ENCODE peak calls at places on chromosomes 5 and 9, in nine cellular contexts. W is body of pancreas, U is thyroid gland, V is ovary, F is tibial nerve, G is uterus, N is Peyer's patch, X is heart left ventricle, H is A549. A is an unnamed sample.

GRCh38 chr5:74993743-74994142 is 58.6 kb downstream of the GCNT4 start:
- DNase-seq in W (peak), U (no peak), V (no peak), F (no peak), G (no peak), N (no peak), X (no peak), H (no peak), A (no peak)

GRCh38 chr9:1018121-1018520 is 32.0 kb upstream of the DMRT2 start:
- DNase-seq in W (no peak), U (peak), V (no peak), F (peak), G (no peak), N (no peak), X (no peak), H (no peak), A (no peak)

GRCh38 chr5:56264417-56265025 is 31.4 kb upstream of the ANKRD55 start:
- DNase-seq in W (peak), U (peak), V (no peak), F (no peak), G (no peak), N (no peak), X (no peak), H (peak), A (peak)

GRCh38 chr5:39892708-39893107 is 467.9 kb upstream of the DAB2 start:
- DNase-seq in W (no peak), U (no peak), V (no peak), F (no peak), G (no peak), N (no peak), X (no peak), H (no peak), A (no peak)

GRCh38 chr9:127583605-127584053 is 28.4 kb upstream of the STXBP1 start:
- DNase-seq in W (no peak), U (no peak), V (no peak), F (no peak), G (no peak), N (no peak), X (no peak), H (no peak), A (no peak)

GRCh38 chr9:121557581-121558422 is 58.2 kb upstream of the GGTA1 start:
- DNase-seq in W (peak), U (peak), V (peak), F (peak), G (peak), N (peak), X (peak), H (no peak), A (peak)

GRCh38 chr5:112109331-112109993 is 309.6 kb downstream of the EPB41L4A start:
- DNase-seq in W (peak), U (peak), V (peak), F (peak), G (peak), N (no peak), X (peak), H (no peak), A (no peak)

GRCh38 chr5:12175914-12176585 is 271.8 kb upstream of the CTNND2 start:
- DNase-seq in W (no peak), U (no peak), V (no peak), F (no peak), G (no peak), N (no peak), X (no peak), H (no peak), A (no peak)

GRCh38 chr9:87648606-87649005 is 77.3 kb upstream of the CTSL start:
- DNase-seq in W (no peak), U (no peak), V (no peak), F (no peak), G (no peak), N (no peak), X (no peak), H (no peak), A (no peak)

GRCh38 chr5:131534995-131535394 is 100.0 kb downstream of the RAPGEF6 start:
- DNase-seq in W (no peak), U (no peak), V (no peak), F (no peak), G (no peak), N (no peak), X (no peak), H (no peak), A (no peak)

GRCh38 chr5:154397652-154398406 is 48.0 kb upstream of the SAP30L start:
- DNase-seq in W (peak), U (peak), V (no peak), F (no peak), G (no peak), N (peak), X (peak), H (no peak), A (no peak)

GRCh38 chr9:117763314-117763713 is 59.1 kb downstream of the TLR4 start:
- DNase-seq in W (no peak), U (no peak), V (no peak), F (no peak), G (no peak), N (no peak), X (no peak), H (no peak), A (no peak)

GRCh38 chr9:84371737-84372136 is 31.2 kb upstream of the SLC28A3 start:
- DNase-seq in W (no peak), U (no peak), V (no peak), F (peak), G (no peak), N (no peak), X (peak), H (no peak), A (no peak)

GRCh38 chr5:153659337-153659736 is 168.9 kb downstream of the GRIA1 start:
- DNase-seq in W (no peak), U (no peak), V (peak), F (no peak), G (no peak), N (no peak), X (no peak), H (no peak), A (no peak)

GRCh38 chr9:25542319-25542718 is 135.9 kb downstream of the TUSC1 start:
- DNase-seq in W (no peak), U (no peak), V (no peak), F (no peak), G (no peak), N (no peak), X (no peak), H (no peak), A (no peak)

GRCh38 chr5:177403826-177404640 is 3.6 kb upstream of the PFN3 start:
- DNase-seq in W (peak), U (peak), V (peak), F (peak), G (peak), N (peak), X (peak), H (peak), A (peak)

GRCh38 chr9:114006155-114006550 is 71.9 kb downstream of the AMBP start:
- DNase-seq in W (peak), U (no peak), V (peak), F (peak), G (no peak), N (peak), X (no peak), H (no peak), A (no peak)

GRCh38 chr5:139378101-139378825 is 4.8 kb downstream of the SLC23A1 start:
- DNase-seq in W (no peak), U (no peak), V (no peak), F (no peak), G (peak), N (peak), X (no peak), H (no peak), A (no peak)

GRCh38 chr9:21750021-21750735 is 52.3 kb upstream of the MTAP start:
- DNase-seq in W (no peak), U (no peak), V (no peak), F (no peak), G (no peak), N (no peak), X (no peak), H (no peak), A (no peak)

GRCh38 chr9:135456436-135457104 is 23.0 kb upstream of the PPP1R26 start:
- DNase-seq in W (no peak), U (no peak), V (no peak), F (no peak), G (no peak), N (no peak), X (no peak), H (no peak), A (no peak)

GRCh38 chr9:127862075-127863011 is 7.9 kb upstream of the ENG start:
- DNase-seq in W (no peak), U (peak), V (peak), F (peak), G (peak), N (peak), X (peak), H (no peak), A (peak)

GRCh38 chr9:94912700-94913249 is 186.3 kb downstream of the AOPEP start:
- DNase-seq in W (peak), U (no peak), V (no peak), F (no peak), G (no peak), N (no peak), X (no peak), H (peak), A (no peak)

GRCh38 chr5:154446183-154447073 is 631 bp downstream of the SAP30L start:
- DNase-seq in W (peak), U (peak), V (peak), F (peak), G (peak), N (peak), X (peak), H (peak), A (peak)

GRCh38 chr5:51521583-51521982 is 138.3 kb downstream of the ISL1 start:
- DNase-seq in W (no peak), U (no peak), V (no peak), F (no peak), G (no peak), N (no peak), X (no peak), H (no peak), A (no peak)

GRCh38 chr5:52693836-52694235 is 93.9 kb upstream of the ITGA1 start:
- DNase-seq in W (no peak), U (no peak), V (no peak), F (no peak), G (no peak), N (no peak), X (no peak), H (no peak), A (no peak)

GRCh38 chr9:101751895-101752294 is 13.4 kb upstream of the GRIN3A start:
- DNase-seq in W (no peak), U (no peak), V (no peak), F (no peak), G (no peak), N (no peak), X (no peak), H (no peak), A (no peak)

GRCh38 chr5:154972476-154973080 is 31.7 kb downstream of the MRPL22 start:
- DNase-seq in W (no peak), U (peak), V (no peak), F (peak), G (no peak), N (no peak), X (peak), H (peak), A (no peak)

GRCh38 chr9:114906922-114907571 is 23.3 kb downstream of the TNFSF8 start:
- DNase-seq in W (no peak), U (peak), V (no peak), F (no peak), G (no peak), N (no peak), X (no peak), H (peak), A (no peak)

GRCh38 chr5:138874771-138875628 is at the start of gene LRRTM2:
- DNase-seq in W (no peak), U (no peak), V (no peak), F (no peak), G (no peak), N (no peak), X (no peak), H (no peak), A (no peak)

GRCh38 chr5:91049800-91050199 is 333.3 kb downstream of the ARRDC3 start:
- DNase-seq in W (no peak), U (no peak), V (no peak), F (no peak), G (no peak), N (no peak), X (no peak), H (peak), A (peak)

GRCh38 chr5:93746406-93747056 is 5.1 kb upstream of the POU5F2 start:
- DNase-seq in W (no peak), U (no peak), V (no peak), F (no peak), G (no peak), N (no peak), X (no peak), H (no peak), A (no peak)

GRCh38 chr9:105447814-105448812 is at the start of gene FSD1L:
- DNase-seq in W (peak), U (peak), V (peak), F (peak), G (peak), N (peak), X (peak), H (peak), A (peak)

GRCh38 chr5:140145818-140146522 is 20.2 kb downstream of the IGIP start:
- DNase-seq in W (peak), U (peak), V (peak), F (peak), G (peak), N (peak), X (peak), H (peak), A (peak)

GRCh38 chr9:35616681-35617459 is 1.3 kb downstream of the CD72 start:
- DNase-seq in W (peak), U (peak), V (peak), F (peak), G (peak), N (peak), X (peak), H (no peak), A (peak)

GRCh38 chr5:120604898-120605297 is 140.8 kb downstream of the PRR16 start:
- DNase-seq in W (no peak), U (no peak), V (no peak), F (no peak), G (no peak), N (no peak), X (no peak), H (no peak), A (no peak)

DNA sequence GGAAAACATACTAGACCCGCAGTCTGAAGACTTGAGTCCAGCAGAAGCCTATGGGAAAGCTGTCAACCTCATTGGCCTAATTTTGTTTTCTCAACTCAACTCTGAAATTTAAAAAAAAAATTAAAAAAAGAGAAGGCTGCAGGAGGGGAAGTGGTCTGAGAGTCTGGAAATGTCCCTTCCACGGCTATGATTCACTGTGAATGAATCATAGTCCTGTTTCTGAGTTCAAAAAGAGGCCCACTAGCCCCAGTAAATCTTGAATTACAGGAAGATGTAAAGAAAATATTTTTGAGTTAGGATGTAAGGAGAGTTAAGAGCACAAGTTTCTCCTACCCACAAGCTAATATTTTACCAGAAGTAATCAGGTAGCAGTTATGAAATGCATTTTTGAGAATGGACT is 565.5 kb upstream of the DMAC1 start:
- DNase-seq in W (no peak), U (no peak), V (no peak), F (no peak), G (no peak), N (no peak), X (no peak), H (no peak), A (no peak)
- H3K27ac ChIP-seq in W (no peak), U (no peak), V (no peak), F (no peak), G (no peak), N (no peak), X (no peak), H (no peak), A (no peak)

DNA sequence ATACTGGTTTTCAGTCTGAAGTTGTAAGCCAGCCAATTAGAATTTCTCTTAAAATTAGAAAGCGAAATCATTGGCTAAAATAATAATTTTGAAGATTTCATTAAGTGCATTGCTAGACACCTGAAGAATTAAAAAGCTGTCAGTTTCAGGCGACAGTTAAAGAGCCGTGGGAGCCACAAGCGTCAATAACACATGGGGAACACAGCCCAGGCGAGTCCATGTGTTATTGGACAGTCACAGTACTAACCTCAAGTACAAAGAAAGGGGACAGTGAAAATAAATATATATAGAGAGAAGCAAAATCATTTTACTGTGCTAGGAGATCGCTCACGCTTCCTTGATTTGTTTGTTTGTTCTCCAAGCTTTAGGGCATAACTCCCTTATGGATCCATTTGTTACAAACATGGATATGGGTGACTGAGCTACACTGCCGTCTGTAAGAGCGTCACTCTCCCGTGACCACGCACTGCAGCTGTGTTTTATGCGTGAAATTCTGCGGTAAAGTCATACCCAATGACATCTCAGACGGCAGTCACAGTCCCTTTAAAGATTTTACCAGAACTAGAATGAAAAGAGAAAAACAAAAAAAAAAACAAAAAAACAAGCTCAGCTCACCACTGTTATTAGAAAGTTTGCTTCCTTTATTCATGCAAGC is 83.2 kb downstream of the USP20 start:
- DNase-seq in W (peak), U (no peak), V (no peak), F (no peak), G (no peak), N (no peak), X (no peak), H (no peak), A (no peak)
- TF ChIP-seq POLR2A in W (no peak), U (no peak), V (no peak), F (no peak), G (no peak), N (no peak), X (no peak), H (no peak), A (no peak)

GRCh38 chr9:136859821-136860269 is 6.3 kb downstream of the EDF1 start:
- DNase-seq in W (peak), U (no peak), V (no peak), F (no peak), G (no peak), N (peak), X (peak), H (no peak), A (no peak)

GRCh38 chr9:136860529-136860928 is 5.6 kb downstream of the EDF1 start:
- DNase-seq in W (peak), U (no peak), V (no peak), F (no peak), G (no peak), N (peak), X (peak), H (no peak), A (no peak)

GRCh38 chr9:136858452-136858843 is 6.3 kb downstream of the MAMDC4 start:
- DNase-seq in W (no peak), U (no peak), V (no peak), F (no peak), G (no peak), N (peak), X (peak), H (no peak), A (no peak)

GRCh38 chr9:136857606-136858412 is 5.7 kb downstream of the MAMDC4 start:
- DNase-seq in W (peak), U (no peak), V (peak), F (no peak), G (no peak), N (peak), X (peak), H (no peak), A (no peak)

DNA sequence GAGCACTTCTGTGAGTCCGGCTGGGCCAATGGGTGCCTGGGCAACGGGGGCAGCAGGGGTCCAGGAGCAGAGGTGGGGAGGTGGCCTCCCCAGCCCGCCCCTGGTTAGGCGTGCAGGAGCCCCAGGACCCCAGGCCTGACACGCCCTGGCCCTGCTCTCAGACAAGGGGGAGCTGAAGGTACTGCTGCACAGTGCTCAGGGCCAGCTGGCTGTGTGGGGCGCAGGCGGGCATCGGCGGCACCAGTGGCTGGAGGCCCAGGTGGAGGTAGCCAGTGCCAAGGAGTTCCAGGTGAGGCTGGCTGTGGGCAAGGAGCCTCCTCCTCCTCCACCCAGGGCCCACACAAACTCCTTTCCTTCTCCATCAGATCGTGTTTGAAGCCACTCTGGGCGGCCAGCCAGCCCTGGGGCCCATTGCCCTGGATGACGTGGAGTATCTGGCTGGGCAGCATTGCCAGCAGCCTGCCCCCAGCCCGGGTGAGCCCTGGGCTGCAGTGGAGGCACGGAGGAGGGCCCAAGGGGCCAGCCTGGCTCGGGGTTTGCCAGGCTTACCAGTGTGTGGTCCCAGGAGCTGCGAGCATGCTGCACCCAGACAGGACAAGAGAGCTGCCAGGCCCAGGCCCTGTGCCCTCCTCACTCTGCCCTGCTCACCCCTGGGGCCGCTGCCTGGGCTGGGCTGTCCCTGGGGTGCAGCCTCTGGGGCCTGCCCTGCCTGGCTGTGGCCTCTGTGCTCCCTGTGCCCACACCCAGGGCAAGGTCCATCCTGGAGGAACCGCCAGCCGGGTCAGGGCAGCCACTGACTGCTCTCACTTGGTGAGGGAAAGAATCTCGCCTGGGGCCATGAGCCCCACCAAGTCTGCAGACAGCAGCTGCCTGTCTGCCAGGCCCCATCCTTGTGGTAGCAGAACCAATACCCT is 7.0 kb downstream of the MAMDC4 start:
- DNase-seq in W (peak), U (peak), V (no peak), F (no peak), G (peak), N (peak), X (peak), H (no peak), A (peak)
- H3K27ac ChIP-seq in W (peak), U (peak), V (no peak), F (peak), G (no peak), N (peak), X (no peak), H (peak), A (peak)

GRCh38 chr9:99257723-99258364 is 35.8 kb downstream of the SEC61B start:
- DNase-seq in W (no peak), U (no peak), V (no peak), F (no peak), G (no peak), N (no peak), X (no peak), H (no peak), A (no peak)

GRCh38 chr9:99255651-99256050 is 33.6 kb downstream of the SEC61B start:
- DNase-seq in W (no peak), U (no peak), V (no peak), F (no peak), G (no peak), N (no peak), X (no peak), H (no peak), A (no peak)

GRCh38 chr9:99253134-99253533 is 31.1 kb downstream of the SEC61B start:
- DNase-seq in W (no peak), U (no peak), V (no peak), F (no peak), G (no peak), N (no peak), X (no peak), H (no peak), A (no peak)

GRCh38 chr9:99251157-99251556 is 29.1 kb downstream of the SEC61B start:
- DNase-seq in W (no peak), U (no peak), V (no peak), F (no peak), G (no peak), N (no peak), X (no peak), H (no peak), A (no peak)

GRCh38 chr9:99253772-99254431 is 31.8 kb downstream of the SEC61B start:
- DNase-seq in W (no peak), U (no peak), V (no peak), F (no peak), G (no peak), N (peak), X (no peak), H (no peak), A (no peak)
- TF ChIP-seq POLR2A in W (no peak), U (no peak), V (no peak), F (no peak), G (no peak), N (no peak), X (no peak), H (no peak), A (no peak)

GRCh38 chr9:19174127-19174921 is 47.0 kb upstream of the PLIN2 start:
- DNase-seq in W (peak), U (peak), V (peak), F (peak), G (peak), N (peak), X (peak), H (peak), A (peak)
- H3K27ac ChIP-seq in W (no peak), U (no peak), V (no peak), F (no peak), G (no peak), N (peak), X (no peak), H (peak), A (no peak)

A was measured in prostate gland.